ENCODE peak calls at places on chromosomes 4 and X, in six cellular contexts. One of them, this sample, is unnamed.

GRCh38 chrX:153645151-153645550 is 1.9 kb upstream of the DUSP9 start:
- DNase-seq in lower lobe of right lung: no peak
- DNase-seq in transverse colon: no peak
- DNase-seq in thoracic aorta: no peak
- DNase-seq in endodermal cell: peak; percentile 38
- DNase-seq in psoas muscle: no peak
- DNase-seq in this sample: no peak

GRCh38 chrX:11557120-11557519 is 108.6 kb downstream of the ARHGAP6 start:
- DNase-seq in transverse colon: no peak
- DNase-seq in psoas muscle: no peak
- DNase-seq in endodermal cell: no peak
- DNase-seq in thoracic aorta: no peak
- DNase-seq in lower lobe of right lung: no peak
- DNase-seq in this sample: no peak

GRCh38 chrX:2955281-2955680 is 26.1 kb upstream of the ARSD start:
- DNase-seq in transverse colon: no peak
- DNase-seq in lower lobe of right lung: no peak
- DNase-seq in thoracic aorta: no peak
- DNase-seq in endodermal cell: no peak
- DNase-seq in psoas muscle: no peak
- DNase-seq in this sample: no peak

GRCh38 chr4:184815046-184815877 is 10.5 kb downstream of the ACSL1 start:
- DNase-seq in psoas muscle: peak; percentile 86
- DNase-seq in thoracic aorta: no peak
- DNase-seq in endodermal cell: peak; percentile 77
- DNase-seq in transverse colon: peak; percentile 78
- DNase-seq in lower lobe of right lung: peak; percentile 84
- DNase-seq in this sample: no peak

GRCh38 chrX:9130031-9130430 is 96.1 kb upstream of the FAM9B start:
- DNase-seq in psoas muscle: no peak
- DNase-seq in endodermal cell: no peak
- DNase-seq in transverse colon: no peak
- DNase-seq in thoracic aorta: no peak
- DNase-seq in lower lobe of right lung: no peak
- DNase-seq in this sample: no peak

GRCh38 chrX:96689951-96690350 is 5.3 kb downstream of the DIAPH2 start:
- DNase-seq in endodermal cell: no peak
- DNase-seq in psoas muscle: no peak
- DNase-seq in transverse colon: no peak
- DNase-seq in thoracic aorta: no peak
- DNase-seq in lower lobe of right lung: no peak
- DNase-seq in this sample: no peak

GRCh38 chr4:39664828-39665731 is 26.4 kb upstream of the SMIM14 start:
- DNase-seq in endodermal cell: no peak
- DNase-seq in lower lobe of right lung: no peak
- DNase-seq in transverse colon: no peak
- DNase-seq in psoas muscle: no peak
- DNase-seq in thoracic aorta: no peak
- DNase-seq in this sample: no peak

GRCh38 chr4:52234539-52235174 is 183.6 kb downstream of the SPATA18 start:
- DNase-seq in thoracic aorta: no peak
- DNase-seq in transverse colon: no peak
- DNase-seq in psoas muscle: no peak
- DNase-seq in lower lobe of right lung: no peak
- DNase-seq in endodermal cell: no peak
- DNase-seq in this sample: no peak

GRCh38 chr4:100372432-100372831 is 145.4 kb downstream of the EMCN start:
- DNase-seq in thoracic aorta: no peak
- DNase-seq in endodermal cell: peak; percentile 56
- DNase-seq in lower lobe of right lung: no peak
- DNase-seq in psoas muscle: no peak
- DNase-seq in transverse colon: no peak
- DNase-seq in this sample: no peak

GRCh38 chr4:110636677-110637407 is 14.0 kb upstream of the PITX2 start:
- DNase-seq in endodermal cell: peak; percentile 88
- DNase-seq in psoas muscle: peak; percentile 78
- DNase-seq in transverse colon: peak; percentile 73
- DNase-seq in lower lobe of right lung: no peak
- DNase-seq in thoracic aorta: no peak
- DNase-seq in this sample: no peak

GRCh38 chr4:71074452-71075299 is 81.2 kb downstream of the DCK start:
- DNase-seq in psoas muscle: no peak
- DNase-seq in lower lobe of right lung: no peak
- DNase-seq in thoracic aorta: no peak
- DNase-seq in transverse colon: peak; percentile 12
- DNase-seq in endodermal cell: no peak
- DNase-seq in this sample: no peak

GRCh38 chr4:185796176-185796575 is 15.8 kb downstream of the SORBS2 start:
- DNase-seq in lower lobe of right lung: no peak
- DNase-seq in transverse colon: no peak
- DNase-seq in thoracic aorta: no peak
- DNase-seq in psoas muscle: no peak
- DNase-seq in endodermal cell: no peak
- DNase-seq in this sample: no peak

GRCh38 chr4:143344011-143344410 is 7.3 kb downstream of the GAB1 start:
- DNase-seq in thoracic aorta: no peak
- DNase-seq in endodermal cell: peak; percentile 48
- DNase-seq in psoas muscle: no peak
- DNase-seq in transverse colon: no peak
- DNase-seq in lower lobe of right lung: no peak
- DNase-seq in this sample: no peak

GRCh38 chrX:40323977-40324376 is 226.2 kb upstream of the BCOR start:
- DNase-seq in endodermal cell: no peak
- DNase-seq in transverse colon: no peak
- DNase-seq in thoracic aorta: no peak
- DNase-seq in psoas muscle: no peak
- DNase-seq in lower lobe of right lung: no peak
- DNase-seq in this sample: no peak

GRCh38 chrX:118116308-118117068 is at the start of gene KLHL13:
- DNase-seq in lower lobe of right lung: peak; percentile 27
- DNase-seq in psoas muscle: peak; percentile 70
- DNase-seq in transverse colon: peak; percentile 26
- DNase-seq in thoracic aorta: no peak
- DNase-seq in endodermal cell: peak; percentile 70
- DNase-seq in this sample: no peak

GRCh38 chrX:66684196-66684595 is 45.3 kb upstream of the EDA2R start:
- DNase-seq in transverse colon: no peak
- DNase-seq in endodermal cell: no peak
- DNase-seq in thoracic aorta: no peak
- DNase-seq in psoas muscle: no peak
- DNase-seq in lower lobe of right lung: no peak
- DNase-seq in this sample: no peak

GRCh38 chrX:70166601-70167590 is 10.4 kb upstream of the DGAT2L6 start:
- DNase-seq in transverse colon: no peak
- DNase-seq in endodermal cell: no peak
- DNase-seq in thoracic aorta: no peak
- DNase-seq in psoas muscle: no peak
- DNase-seq in lower lobe of right lung: no peak
- DNase-seq in this sample: no peak

GRCh38 chr4:10087152-10087791 is 29.3 kb downstream of the WDR1 start:
- DNase-seq in lower lobe of right lung: peak; percentile 32
- DNase-seq in thoracic aorta: no peak
- DNase-seq in endodermal cell: no peak
- DNase-seq in psoas muscle: peak; percentile 32
- DNase-seq in transverse colon: no peak
- DNase-seq in this sample: no peak

DNA sequence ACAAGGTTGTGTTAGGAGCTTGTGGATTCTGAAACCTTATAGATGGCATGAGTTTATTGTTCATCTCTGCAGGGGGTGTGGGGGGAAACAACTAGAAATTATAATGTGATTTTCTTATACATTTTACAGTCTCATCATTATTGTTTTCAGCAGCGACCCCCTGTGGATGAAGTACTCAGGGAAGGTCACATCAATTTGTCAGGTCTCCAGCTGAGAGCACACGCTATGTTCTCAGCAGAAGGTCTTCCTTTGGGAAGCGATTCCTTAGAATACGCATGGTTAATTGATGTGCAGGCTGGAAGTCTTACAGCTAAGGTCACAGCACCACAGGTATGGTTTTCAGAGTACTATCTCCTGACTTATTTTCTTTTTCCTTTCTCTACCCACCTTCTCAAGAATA is 72.2 kb downstream of the BLTP1 start:
- DNase-seq in lower lobe of right lung: no peak
- DNase-seq in endodermal cell: peak; percentile 52
- DNase-seq in psoas muscle: no peak
- DNase-seq in transverse colon: no peak
- DNase-seq in thoracic aorta: no peak
- DNase-seq in this sample: no peak
- TF ChIP-seq CTCF in lower lobe of right lung: no peak
- TF ChIP-seq CTCF in endodermal cell: no peak
- TF ChIP-seq CTCF in psoas muscle: peak; percentile 22
- TF ChIP-seq CTCF in transverse colon: no peak
- TF ChIP-seq CTCF in thoracic aorta: no peak
- TF ChIP-seq CTCF in this sample: no peak

GRCh38 chrX:45803383-45803921 is 602.8 kb upstream of the DIPK2B start:
- DNase-seq in lower lobe of right lung: no peak
- DNase-seq in transverse colon: no peak
- DNase-seq in endodermal cell: no peak
- DNase-seq in thoracic aorta: no peak
- DNase-seq in psoas muscle: no peak
- DNase-seq in this sample: no peak
- H3K4me1 ChIP-seq in lower lobe of right lung: no peaks in the 10 kb centered on the region
- H3K4me1 ChIP-seq in transverse colon: no peaks in the 10 kb centered on the region
- H3K4me1 ChIP-seq in endodermal cell: no peaks in the 10 kb centered on the region
- H3K4me1 ChIP-seq in thoracic aorta: no peaks in the 10 kb centered on the region
- H3K4me1 ChIP-seq in psoas muscle: no peaks in the 10 kb centered on the region
- H3K4me1 ChIP-seq in this sample: peaks cover 6% of the 10 kb centered on the region

DNA sequence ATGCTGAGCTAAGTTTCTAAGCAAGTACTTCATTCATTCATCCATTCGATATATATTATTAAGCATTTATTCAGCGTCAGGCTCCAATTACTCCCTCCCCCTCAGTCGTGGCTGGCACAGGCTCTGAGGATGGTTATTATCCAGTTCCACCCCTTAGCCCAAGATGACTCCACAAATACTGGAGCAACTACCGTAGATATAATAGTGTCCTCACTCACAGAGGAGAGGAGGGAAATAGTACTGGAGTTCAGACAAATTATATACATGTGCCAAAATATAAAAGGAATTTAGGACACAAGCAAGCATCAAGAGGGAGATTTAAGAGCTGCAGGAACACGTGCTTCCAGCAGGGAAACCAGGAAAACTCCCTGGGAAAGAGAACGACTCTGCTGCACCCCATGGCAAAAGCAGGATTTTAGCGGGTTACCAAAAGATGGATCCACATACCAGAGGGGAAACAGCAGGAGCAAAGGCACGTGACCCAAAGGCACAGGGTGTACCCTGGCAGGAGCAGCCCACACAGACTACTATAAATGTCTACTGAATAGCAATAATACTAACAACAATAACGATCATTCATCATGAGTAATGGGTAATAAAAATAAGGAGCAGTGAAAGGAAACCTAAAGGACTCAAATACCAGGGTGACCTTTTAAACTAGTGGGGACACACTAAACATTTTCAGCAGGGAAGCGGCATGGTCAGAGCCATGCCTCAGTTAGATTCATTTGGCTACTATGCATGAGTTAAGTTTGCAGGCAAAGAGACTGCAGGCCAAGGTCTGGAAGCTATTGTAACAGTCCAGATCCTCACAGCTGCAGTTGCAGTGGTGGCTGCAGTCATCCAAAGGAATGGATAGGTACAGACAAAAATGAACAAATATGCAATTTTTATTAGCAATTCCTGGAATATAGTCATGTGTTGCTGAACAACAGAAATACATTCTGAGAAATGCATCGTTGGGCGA is 153.7 kb downstream of the APBB2 start:
- DNase-seq in lower lobe of right lung: no peak
- DNase-seq in thoracic aorta: no peak
- DNase-seq in psoas muscle: no peak
- DNase-seq in transverse colon: peak; percentile 24
- DNase-seq in endodermal cell: no peak
- DNase-seq in this sample: no peak
- TF ChIP-seq CTCF in lower lobe of right lung: no peak
- TF ChIP-seq CTCF in thoracic aorta: peak; percentile 12
- TF ChIP-seq CTCF in psoas muscle: no peak
- TF ChIP-seq CTCF in transverse colon: no peak
- TF ChIP-seq CTCF in endodermal cell: no peak
- TF ChIP-seq CTCF in this sample: no peak

GRCh38 chr4:98514930-98515809 is 143.2 kb downstream of the TSPAN5 start:
- DNase-seq in thoracic aorta: no peak
- DNase-seq in transverse colon: no peak
- DNase-seq in psoas muscle: no peak
- DNase-seq in lower lobe of right lung: no peak
- DNase-seq in endodermal cell: peak; percentile 63
- DNase-seq in this sample: peak; percentile 72
- H3K4me1 ChIP-seq in thoracic aorta: no peaks in the 10 kb centered on the region
- H3K4me1 ChIP-seq in transverse colon: peaks cover 4% of the 10 kb centered on the region
- H3K4me1 ChIP-seq in psoas muscle: no peaks in the 10 kb centered on the region
- H3K4me1 ChIP-seq in lower lobe of right lung: peaks cover 13% of the 10 kb centered on the region
- H3K4me1 ChIP-seq in endodermal cell: no peaks in the 10 kb centered on the region
- H3K4me1 ChIP-seq in this sample: no peaks in the 10 kb centered on the region

GRCh38 chr4:146513548-146513947 is 8.2 kb downstream of the SLC10A7 start:
- DNase-seq in thoracic aorta: no peak
- DNase-seq in endodermal cell: no peak
- DNase-seq in transverse colon: no peak
- DNase-seq in lower lobe of right lung: no peak
- DNase-seq in psoas muscle: no peak
- DNase-seq in this sample: no peak

GRCh38 chr4:146507607-146508006 is 14.1 kb downstream of the SLC10A7 start:
- DNase-seq in lower lobe of right lung: no peak
- DNase-seq in transverse colon: no peak
- DNase-seq in psoas muscle: no peak
- DNase-seq in endodermal cell: no peak
- DNase-seq in thoracic aorta: no peak
- DNase-seq in this sample: no peak

GRCh38 chr4:146508229-146508939 is 13.4 kb downstream of the SLC10A7 start:
- DNase-seq in endodermal cell: no peak
- DNase-seq in lower lobe of right lung: no peak
- DNase-seq in psoas muscle: no peak
- DNase-seq in transverse colon: no peak
- DNase-seq in thoracic aorta: no peak
- DNase-seq in this sample: no peak

GRCh38 chr4:146511381-146511780 is 10.4 kb downstream of the SLC10A7 start:
- DNase-seq in psoas muscle: no peak
- DNase-seq in transverse colon: no peak
- DNase-seq in endodermal cell: no peak
- DNase-seq in lower lobe of right lung: no peak
- DNase-seq in thoracic aorta: no peak
- DNase-seq in this sample: no peak

GRCh38 chr4:146510942-146511341 is 10.8 kb downstream of the SLC10A7 start:
- DNase-seq in psoas muscle: no peak
- DNase-seq in lower lobe of right lung: no peak
- DNase-seq in endodermal cell: no peak
- DNase-seq in thoracic aorta: no peak
- DNase-seq in transverse colon: no peak
- DNase-seq in this sample: no peak
- TF ChIP-seq CTCF in psoas muscle: no peak
- TF ChIP-seq CTCF in lower lobe of right lung: no peak
- TF ChIP-seq CTCF in endodermal cell: peak; percentile 60
- TF ChIP-seq CTCF in thoracic aorta: no peak
- TF ChIP-seq CTCF in transverse colon: no peak
- TF ChIP-seq CTCF in this sample: no peak

DNA sequence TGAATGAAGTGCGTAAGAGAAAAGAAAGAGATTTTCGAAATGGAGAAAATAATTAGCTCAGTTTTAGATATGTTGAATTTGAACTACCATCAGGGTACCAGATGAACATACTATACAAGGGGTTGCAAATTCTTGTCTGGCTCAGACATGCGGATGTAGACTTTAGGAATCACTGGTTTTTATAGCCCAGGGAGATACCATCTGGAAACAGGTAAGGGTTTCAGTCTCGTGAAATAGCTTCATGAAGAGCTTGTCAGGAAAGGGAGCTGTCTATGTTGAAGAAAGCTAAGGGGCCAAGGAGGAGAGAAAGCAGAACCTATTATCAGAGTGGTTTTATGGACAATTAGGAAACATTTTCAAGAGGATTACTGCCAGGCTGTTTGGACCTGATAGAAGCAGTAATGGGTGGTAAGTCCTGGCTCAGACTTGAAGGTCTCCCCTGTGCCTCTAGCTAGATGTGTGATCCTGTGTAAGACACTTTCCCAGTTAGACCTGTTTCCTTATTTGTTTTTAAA is 6.7 kb downstream of the RAB9A start:
- DNase-seq in endodermal cell: no peak
- DNase-seq in thoracic aorta: no peak
- DNase-seq in transverse colon: no peak
- DNase-seq in lower lobe of right lung: no peak
- DNase-seq in psoas muscle: no peak
- DNase-seq in this sample: no peak
- H3K4me1 ChIP-seq in endodermal cell: no peaks in the 10 kb centered on the region
- H3K4me1 ChIP-seq in thoracic aorta: peaks cover 29% of the 10 kb centered on the region
- H3K4me1 ChIP-seq in transverse colon: peaks cover 20% of the 10 kb centered on the region
- H3K4me1 ChIP-seq in lower lobe of right lung: peaks cover 48% of the 10 kb centered on the region
- H3K4me1 ChIP-seq in psoas muscle: peaks cover 27% of the 10 kb centered on the region
- H3K4me1 ChIP-seq in this sample: peaks cover 81% of the 10 kb centered on the region

This sample was measured in esophagus muscularis mucosa.